ENCODE peak calls at places on chromosomes 4 and X, in nine cellular contexts. One of them, this sample, is unnamed. For H3K4me1, the result is how much of the 10 kb centered on the place peaks cover.

GRCh38 chr4:84579410-84579791 is 3.5 kb upstream of the CDS1 start:
- DNase-seq in IMR-90: no peak
- DNase-seq in tibial nerve: no peak
- DNase-seq in adrenal gland: no peak
- DNase-seq in upper lobe of right lung: no peak
- DNase-seq in neuronal stem cell: no peak
- DNase-seq in body of pancreas: no peak
- DNase-seq in hepatocyte: no peak
- DNase-seq in GM23248: no peak
- DNase-seq in this sample: no peak

GRCh38 chr4:13980317-13980716 is 352.8 kb upstream of the BOD1L1 start:
- DNase-seq in adrenal gland: no peak
- DNase-seq in neuronal stem cell: no peak
- DNase-seq in tibial nerve: no peak
- DNase-seq in body of pancreas: no peak
- DNase-seq in upper lobe of right lung: no peak
- DNase-seq in hepatocyte: peak
- DNase-seq in IMR-90: peak
- DNase-seq in GM23248: peak
- DNase-seq in this sample: no peak

GRCh38 chr4:57137261-57137660 is 27.1 kb upstream of the IGFBP7 start:
- DNase-seq in body of pancreas: no peak
- DNase-seq in hepatocyte: no peak
- DNase-seq in neuronal stem cell: no peak
- DNase-seq in adrenal gland: no peak
- DNase-seq in upper lobe of right lung: no peak
- DNase-seq in GM23248: no peak
- DNase-seq in tibial nerve: no peak
- DNase-seq in IMR-90: no peak
- DNase-seq in this sample: no peak

GRCh38 chr4:146073517-146073916 is 102.0 kb upstream of the LSM6 start:
- DNase-seq in tibial nerve: no peak
- DNase-seq in adrenal gland: no peak
- DNase-seq in IMR-90: no peak
- DNase-seq in hepatocyte: no peak
- DNase-seq in upper lobe of right lung: no peak
- DNase-seq in neuronal stem cell: no peak
- DNase-seq in GM23248: peak
- DNase-seq in body of pancreas: no peak
- DNase-seq in this sample: no peak

GRCh38 chrX:109872021-109872730 is 130.7 kb upstream of the TMEM164 start:
- DNase-seq in adrenal gland: no peak
- DNase-seq in tibial nerve: no peak
- DNase-seq in GM23248: peak
- DNase-seq in hepatocyte: no peak
- DNase-seq in neuronal stem cell: no peak
- DNase-seq in IMR-90: peak
- DNase-seq in body of pancreas: peak
- DNase-seq in upper lobe of right lung: no peak
- DNase-seq in this sample: no peak

GRCh38 chr4:15707363-15707715 is 4.5 kb downstream of the BST1 start:
- DNase-seq in hepatocyte: no peak
- DNase-seq in GM23248: peak
- DNase-seq in tibial nerve: no peak
- DNase-seq in body of pancreas: no peak
- DNase-seq in adrenal gland: no peak
- DNase-seq in IMR-90: no peak
- DNase-seq in upper lobe of right lung: no peak
- DNase-seq in neuronal stem cell: no peak
- DNase-seq in this sample: no peak

GRCh38 chrX:19883878-19884277 is 3.5 kb downstream of the SH3KBP1 start:
- DNase-seq in tibial nerve: no peak
- DNase-seq in IMR-90: no peak
- DNase-seq in neuronal stem cell: no peak
- DNase-seq in hepatocyte: no peak
- DNase-seq in body of pancreas: no peak
- DNase-seq in GM23248: no peak
- DNase-seq in upper lobe of right lung: no peak
- DNase-seq in adrenal gland: no peak
- DNase-seq in this sample: no peak

GRCh38 chr4:81647388-81647787 is 175.7 kb upstream of the RASGEF1B start:
- DNase-seq in IMR-90: no peak
- DNase-seq in GM23248: no peak
- DNase-seq in upper lobe of right lung: no peak
- DNase-seq in hepatocyte: no peak
- DNase-seq in tibial nerve: no peak
- DNase-seq in neuronal stem cell: no peak
- DNase-seq in body of pancreas: no peak
- DNase-seq in adrenal gland: no peak
- DNase-seq in this sample: no peak

GRCh38 chr4:140003851-140004579 is 150.0 kb downstream of the MAML3 start:
- DNase-seq in neuronal stem cell: no peak
- DNase-seq in IMR-90: peak
- DNase-seq in adrenal gland: no peak
- DNase-seq in tibial nerve: no peak
- DNase-seq in GM23248: no peak
- DNase-seq in body of pancreas: no peak
- DNase-seq in hepatocyte: no peak
- DNase-seq in upper lobe of right lung: no peak
- DNase-seq in this sample: no peak

GRCh38 chr4:113908829-113909228 is 70.6 kb downstream of the ARSJ start:
- DNase-seq in IMR-90: no peak
- DNase-seq in body of pancreas: no peak
- DNase-seq in hepatocyte: no peak
- DNase-seq in neuronal stem cell: no peak
- DNase-seq in adrenal gland: no peak
- DNase-seq in upper lobe of right lung: no peak
- DNase-seq in tibial nerve: no peak
- DNase-seq in GM23248: peak
- DNase-seq in this sample: no peak

GRCh38 chrX:124300412-124300811 is 32.0 kb upstream of the TEX13D start:
- DNase-seq in GM23248: no peak
- DNase-seq in neuronal stem cell: no peak
- DNase-seq in upper lobe of right lung: no peak
- DNase-seq in tibial nerve: no peak
- DNase-seq in hepatocyte: no peak
- DNase-seq in body of pancreas: no peak
- DNase-seq in adrenal gland: no peak
- DNase-seq in IMR-90: no peak
- DNase-seq in this sample: no peak

GRCh38 chr4:74044676-74045075 is 6.2 kb upstream of the CXCL3 start:
- DNase-seq in tibial nerve: no peak
- DNase-seq in upper lobe of right lung: no peak
- DNase-seq in GM23248: peak
- DNase-seq in body of pancreas: no peak
- DNase-seq in adrenal gland: no peak
- DNase-seq in hepatocyte: no peak
- DNase-seq in neuronal stem cell: no peak
- DNase-seq in IMR-90: peak
- DNase-seq in this sample: no peak

GRCh38 chr4:174324725-174325124 is 41.0 kb downstream of the CEP44 start:
- DNase-seq in neuronal stem cell: no peak
- DNase-seq in upper lobe of right lung: no peak
- DNase-seq in hepatocyte: no peak
- DNase-seq in IMR-90: peak
- DNase-seq in body of pancreas: no peak
- DNase-seq in tibial nerve: no peak
- DNase-seq in GM23248: peak
- DNase-seq in adrenal gland: no peak
- DNase-seq in this sample: no peak

GRCh38 chr4:17934286-17934685 is 87.3 kb downstream of the LCORL start:
- DNase-seq in GM23248: peak
- DNase-seq in tibial nerve: no peak
- DNase-seq in body of pancreas: no peak
- DNase-seq in neuronal stem cell: no peak
- DNase-seq in upper lobe of right lung: no peak
- DNase-seq in hepatocyte: no peak
- DNase-seq in IMR-90: peak
- DNase-seq in adrenal gland: no peak
- DNase-seq in this sample: no peak

GRCh38 chr4:22984390-22984789 is 291.7 kb downstream of the GBA3 start:
- DNase-seq in body of pancreas: no peak
- DNase-seq in upper lobe of right lung: no peak
- DNase-seq in IMR-90: no peak
- DNase-seq in GM23248: no peak
- DNase-seq in hepatocyte: no peak
- DNase-seq in adrenal gland: no peak
- DNase-seq in neuronal stem cell: no peak
- DNase-seq in tibial nerve: no peak
- DNase-seq in this sample: no peak

GRCh38 chr4:168480991-168481588 is 798 bp upstream of the DDX60L start:
- DNase-seq in IMR-90: peak
- DNase-seq in body of pancreas: peak
- DNase-seq in tibial nerve: peak
- DNase-seq in neuronal stem cell: no peak
- DNase-seq in hepatocyte: peak
- DNase-seq in upper lobe of right lung: no peak
- DNase-seq in adrenal gland: peak
- DNase-seq in GM23248: peak
- DNase-seq in this sample: peak
- H3K4me3 ChIP-seq in IMR-90: peak
- H3K4me3 ChIP-seq in body of pancreas: peak
- H3K4me3 ChIP-seq in tibial nerve: peak
- H3K4me3 ChIP-seq in neuronal stem cell: no peak
- H3K4me3 ChIP-seq in hepatocyte: peak
- H3K4me3 ChIP-seq in upper lobe of right lung: peak
- H3K4me3 ChIP-seq in adrenal gland: peak
- H3K4me3 ChIP-seq in GM23248: peak
- H3K4me3 ChIP-seq in this sample: peak

GRCh38 chr4:123892997-123893745 is 496.6 kb downstream of the SPRY1 start:
- DNase-seq in tibial nerve: peak
- DNase-seq in IMR-90: peak
- DNase-seq in GM23248: peak
- DNase-seq in upper lobe of right lung: no peak
- DNase-seq in neuronal stem cell: no peak
- DNase-seq in adrenal gland: no peak
- DNase-seq in body of pancreas: no peak
- DNase-seq in hepatocyte: no peak
- DNase-seq in this sample: no peak
- H3K27ac ChIP-seq in tibial nerve: no peak
- H3K27ac ChIP-seq in IMR-90: peak
- H3K27ac ChIP-seq in GM23248: no peak
- H3K27ac ChIP-seq in upper lobe of right lung: peak
- H3K27ac ChIP-seq in neuronal stem cell: no peak
- H3K27ac ChIP-seq in adrenal gland: no peak
- H3K27ac ChIP-seq in body of pancreas: no peak
- H3K27ac ChIP-seq in hepatocyte: peak
- H3K27ac ChIP-seq in this sample: peak

GRCh38 chrX:12962041-12962504 is 12.8 kb upstream of the TMSB4X start:
- DNase-seq in neuronal stem cell: no peak
- DNase-seq in upper lobe of right lung: no peak
- DNase-seq in GM23248: no peak
- DNase-seq in body of pancreas: no peak
- DNase-seq in adrenal gland: no peak
- DNase-seq in hepatocyte: no peak
- DNase-seq in IMR-90: no peak
- DNase-seq in tibial nerve: no peak
- DNase-seq in this sample: no peak

GRCh38 chrX:12958059-12958458 is 16.9 kb upstream of the TMSB4X start:
- DNase-seq in body of pancreas: no peak
- DNase-seq in neuronal stem cell: no peak
- DNase-seq in tibial nerve: no peak
- DNase-seq in GM23248: no peak
- DNase-seq in adrenal gland: no peak
- DNase-seq in hepatocyte: no peak
- DNase-seq in IMR-90: no peak
- DNase-seq in upper lobe of right lung: no peak
- DNase-seq in this sample: no peak

GRCh38 chrX:12958461-12958860 is 16.4 kb upstream of the TMSB4X start:
- DNase-seq in adrenal gland: no peak
- DNase-seq in GM23248: no peak
- DNase-seq in neuronal stem cell: no peak
- DNase-seq in body of pancreas: no peak
- DNase-seq in tibial nerve: no peak
- DNase-seq in IMR-90: no peak
- DNase-seq in upper lobe of right lung: no peak
- DNase-seq in hepatocyte: no peak
- DNase-seq in this sample: no peak

GRCh38 chrX:12965390-12965940 is 9.4 kb upstream of the TMSB4X start:
- DNase-seq in GM23248: no peak
- DNase-seq in hepatocyte: no peak
- DNase-seq in neuronal stem cell: no peak
- DNase-seq in IMR-90: no peak
- DNase-seq in upper lobe of right lung: no peak
- DNase-seq in body of pancreas: no peak
- DNase-seq in tibial nerve: no peak
- DNase-seq in adrenal gland: no peak
- DNase-seq in this sample: no peak

GRCh38 chrX:12961191-12961718 is 13.7 kb upstream of the TMSB4X start:
- DNase-seq in GM23248: peak
- DNase-seq in adrenal gland: no peak
- DNase-seq in IMR-90: no peak
- DNase-seq in neuronal stem cell: no peak
- DNase-seq in tibial nerve: no peak
- DNase-seq in body of pancreas: no peak
- DNase-seq in upper lobe of right lung: no peak
- DNase-seq in hepatocyte: no peak
- DNase-seq in this sample: no peak
- H3K4me1 ChIP-seq in GM23248: under half
- H3K4me1 ChIP-seq in adrenal gland: under half
- H3K4me1 ChIP-seq in IMR-90: under half
- H3K4me1 ChIP-seq in neuronal stem cell: under half
- H3K4me1 ChIP-seq in tibial nerve: under half
- H3K4me1 ChIP-seq in body of pancreas: under half
- H3K4me1 ChIP-seq in upper lobe of right lung: under half
- H3K4me1 ChIP-seq in hepatocyte: under half
- H3K4me1 ChIP-seq in this sample: under half

DNA sequence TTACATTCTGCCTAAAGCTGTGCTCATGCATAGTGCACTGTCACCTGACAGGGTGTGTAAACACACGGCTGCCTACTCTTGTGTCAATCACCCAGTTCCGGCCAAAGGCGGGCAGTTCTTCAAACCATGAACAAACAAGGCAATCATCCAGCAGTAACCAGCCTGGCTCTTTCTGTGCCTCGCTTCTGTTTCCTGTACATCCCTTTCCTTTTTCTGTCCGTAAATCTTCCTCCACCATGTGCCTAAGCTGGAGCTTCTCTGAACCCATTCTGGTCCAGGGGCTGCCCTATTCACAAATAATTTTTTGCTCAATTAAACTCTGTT is 60.8 kb upstream of the CBR4 start:
- DNase-seq in GM23248: no peak
- DNase-seq in tibial nerve: no peak
- DNase-seq in body of pancreas: peak
- DNase-seq in IMR-90: no peak
- DNase-seq in upper lobe of right lung: no peak
- DNase-seq in adrenal gland: no peak
- DNase-seq in hepatocyte: peak
- DNase-seq in neuronal stem cell: no peak
- DNase-seq in this sample: no peak
- H3K4me3 ChIP-seq in GM23248: peak
- H3K4me3 ChIP-seq in tibial nerve: no peak
- H3K4me3 ChIP-seq in body of pancreas: no peak
- H3K4me3 ChIP-seq in IMR-90: no peak
- H3K4me3 ChIP-seq in upper lobe of right lung: no peak
- H3K4me3 ChIP-seq in adrenal gland: no peak
- H3K4me3 ChIP-seq in hepatocyte: no peak
- H3K4me3 ChIP-seq in neuronal stem cell: no peak
- H3K4me3 ChIP-seq in this sample: no peak

This sample was measured in uterus.